ENCODE peak calls at places on chromosomes 3 and 15, in ten cellular contexts. One of them, this sample, is unnamed.

GRCh38 chr15:66008920-66009572 is 139.8 kb downstream of the RAB11A start:
- DNase-seq in SK-N-SH: no peak
- DNase-seq in PC-9: peak; percentile 12
- DNase-seq in PC-3: peak; percentile 71
- DNase-seq in IMR-90: no peak
- DNase-seq in neural progenitor cell: no peak
- DNase-seq in hepatocyte: peak; percentile 78
- DNase-seq in HCT116: peak; percentile 34
- DNase-seq in mammary epithelial cell: peak; percentile 23
- DNase-seq in GM23248: no peak
- DNase-seq in this sample: no peak

GRCh38 chr15:99117563-99118257 is 12.8 kb downstream of the SYNM start:
- DNase-seq in SK-N-SH: no peak
- DNase-seq in PC-9: no peak
- DNase-seq in PC-3: no peak
- DNase-seq in IMR-90: no peak
- DNase-seq in neural progenitor cell: no peak
- DNase-seq in hepatocyte: no peak
- DNase-seq in HCT116: no peak
- DNase-seq in mammary epithelial cell: no peak
- DNase-seq in GM23248: no peak
- DNase-seq in this sample: no peak

GRCh38 chr15:89673162-89673506 is 6.0 kb downstream of the PLIN1 start:
- DNase-seq in SK-N-SH: peak; percentile 81
- DNase-seq in PC-9: no peak
- DNase-seq in PC-3: peak; percentile 30
- DNase-seq in IMR-90: no peak
- DNase-seq in neural progenitor cell: peak; percentile 86
- DNase-seq in hepatocyte: no peak
- DNase-seq in HCT116: peak; percentile 12
- DNase-seq in mammary epithelial cell: no peak
- DNase-seq in GM23248: peak; percentile 38
- DNase-seq in this sample: no peak

GRCh38 chr3:181839915-181840295 is 128.2 kb downstream of the SOX2 start:
- DNase-seq in SK-N-SH: no peak
- DNase-seq in PC-9: no peak
- DNase-seq in PC-3: no peak
- DNase-seq in IMR-90: no peak
- DNase-seq in neural progenitor cell: no peak
- DNase-seq in hepatocyte: no peak
- DNase-seq in HCT116: no peak
- DNase-seq in mammary epithelial cell: no peak
- DNase-seq in GM23248: no peak
- DNase-seq in this sample: peak; percentile 26

GRCh38 chr15:81027200-81027599 is 26.5 kb downstream of the TLNRD1 start:
- DNase-seq in SK-N-SH: no peak
- DNase-seq in PC-9: no peak
- DNase-seq in PC-3: no peak
- DNase-seq in IMR-90: peak; percentile 24
- DNase-seq in neural progenitor cell: no peak
- DNase-seq in hepatocyte: no peak
- DNase-seq in HCT116: no peak
- DNase-seq in mammary epithelial cell: no peak
- DNase-seq in GM23248: peak; percentile 16
- DNase-seq in this sample: no peak

GRCh38 chr3:136818851-136819783 is at the start of gene SLC35G2:
- DNase-seq in SK-N-SH: peak; percentile 87
- DNase-seq in PC-9: peak; percentile 40
- DNase-seq in PC-3: peak; percentile 49
- DNase-seq in IMR-90: peak; percentile 89
- DNase-seq in neural progenitor cell: peak; percentile 81
- DNase-seq in hepatocyte: peak; percentile 48
- DNase-seq in HCT116: no peak
- DNase-seq in mammary epithelial cell: peak; percentile 51
- DNase-seq in GM23248: peak; percentile 91
- DNase-seq in this sample: peak; percentile 82

GRCh38 chr15:31296304-31297220 is 30.1 kb upstream of the KLF13 start:
- DNase-seq in SK-N-SH: peak; percentile 12
- DNase-seq in PC-9: peak; percentile 44
- DNase-seq in PC-3: peak; percentile 90
- DNase-seq in IMR-90: no peak
- DNase-seq in neural progenitor cell: peak; percentile 63
- DNase-seq in hepatocyte: peak; percentile 74
- DNase-seq in HCT116: no peak
- DNase-seq in mammary epithelial cell: peak; percentile 11
- DNase-seq in GM23248: no peak
- DNase-seq in this sample: no peak

GRCh38 chr3:29099775-29100174 is 181.1 kb upstream of the RBMS3 start:
- DNase-seq in SK-N-SH: no peak
- DNase-seq in PC-9: no peak
- DNase-seq in PC-3: no peak
- DNase-seq in IMR-90: peak; percentile 28
- DNase-seq in neural progenitor cell: no peak
- DNase-seq in hepatocyte: no peak
- DNase-seq in HCT116: no peak
- DNase-seq in mammary epithelial cell: no peak
- DNase-seq in GM23248: peak; percentile 5
- DNase-seq in this sample: peak; percentile 3

GRCh38 chr15:64379216-64379960 is 1.9 kb downstream of the PCLAF start:
- DNase-seq in SK-N-SH: no peak
- DNase-seq in PC-9: no peak
- DNase-seq in PC-3: no peak
- DNase-seq in IMR-90: no peak
- DNase-seq in neural progenitor cell: no peak
- DNase-seq in hepatocyte: no peak
- DNase-seq in HCT116: no peak
- DNase-seq in mammary epithelial cell: no peak
- DNase-seq in GM23248: peak; percentile 31
- DNase-seq in this sample: no peak

GRCh38 chr3:143596957-143597642 is 251.2 kb downstream of the SLC9A9 start:
- DNase-seq in SK-N-SH: no peak
- DNase-seq in PC-9: no peak
- DNase-seq in PC-3: no peak
- DNase-seq in IMR-90: no peak
- DNase-seq in neural progenitor cell: peak; percentile 56
- DNase-seq in hepatocyte: no peak
- DNase-seq in HCT116: no peak
- DNase-seq in mammary epithelial cell: no peak
- DNase-seq in GM23248: no peak
- DNase-seq in this sample: no peak

GRCh38 chr15:67833504-67834248 is 6.2 kb downstream of the RNU6-1 start:
- DNase-seq in SK-N-SH: peak; percentile 92
- DNase-seq in PC-9: peak; percentile 44
- DNase-seq in PC-3: peak; percentile 31
- DNase-seq in IMR-90: no peak
- DNase-seq in neural progenitor cell: peak; percentile 90
- DNase-seq in hepatocyte: peak; percentile 69
- DNase-seq in HCT116: no peak
- DNase-seq in mammary epithelial cell: no peak
- DNase-seq in GM23248: peak; percentile 64
- DNase-seq in this sample: no peak

GRCh38 chr15:67834249-67834592 is 5.6 kb downstream of the RNU6-1 start:
- DNase-seq in SK-N-SH: no peak
- DNase-seq in PC-9: no peak
- DNase-seq in PC-3: peak; percentile 27
- DNase-seq in IMR-90: no peak
- DNase-seq in neural progenitor cell: no peak
- DNase-seq in hepatocyte: no peak
- DNase-seq in HCT116: no peak
- DNase-seq in mammary epithelial cell: no peak
- DNase-seq in GM23248: no peak
- DNase-seq in this sample: no peak

GRCh38 chr15:67836134-67836455 is 3.8 kb downstream of the RNU6-1 start:
- DNase-seq in SK-N-SH: no peak
- DNase-seq in PC-9: no peak
- DNase-seq in PC-3: no peak
- DNase-seq in IMR-90: no peak
- DNase-seq in neural progenitor cell: peak; percentile 48
- DNase-seq in hepatocyte: no peak
- DNase-seq in HCT116: no peak
- DNase-seq in mammary epithelial cell: no peak
- DNase-seq in GM23248: peak; percentile 50
- DNase-seq in this sample: no peak

GRCh38 chr15:67835349-67836133 is 4.3 kb downstream of the RNU6-1 start:
- DNase-seq in SK-N-SH: no peak
- DNase-seq in PC-9: no peak
- DNase-seq in PC-3: no peak
- DNase-seq in IMR-90: no peak
- DNase-seq in neural progenitor cell: peak; percentile 72
- DNase-seq in hepatocyte: no peak
- DNase-seq in HCT116: no peak
- DNase-seq in mammary epithelial cell: no peak
- DNase-seq in GM23248: no peak
- DNase-seq in this sample: no peak

GRCh38 chr15:67834593-67835348 is 5.1 kb downstream of the RNU6-1 start:
- DNase-seq in SK-N-SH: no peak
- DNase-seq in PC-9: no peak
- DNase-seq in PC-3: no peak
- DNase-seq in IMR-90: no peak
- DNase-seq in neural progenitor cell: peak; percentile 72
- DNase-seq in hepatocyte: no peak
- DNase-seq in HCT116: no peak
- DNase-seq in mammary epithelial cell: no peak
- DNase-seq in GM23248: no peak
- DNase-seq in this sample: no peak
- H3K4me3 ChIP-seq in SK-N-SH: no peak overlapping the region
- H3K4me3 ChIP-seq in PC-9: no peak overlapping the region
- H3K4me3 ChIP-seq in PC-3: peak overlapping the region; percentile 61
- H3K4me3 ChIP-seq in IMR-90: no peak overlapping the region
- H3K4me3 ChIP-seq in neural progenitor cell: peak overlapping the region; percentile 56
- H3K4me3 ChIP-seq in hepatocyte: peak overlapping the region; percentile 0
- H3K4me3 ChIP-seq in HCT116: no peak overlapping the region
- H3K4me3 ChIP-seq in mammary epithelial cell: peak overlapping the region; percentile 0
- H3K4me3 ChIP-seq in GM23248: peak overlapping the region; percentile 31
- H3K4me3 ChIP-seq in this sample: peak overlapping the region; percentile 16

GRCh38 chr3:52535411-52536111 is 844 bp upstream of the UQCC5 start:
- DNase-seq in SK-N-SH: no peak
- DNase-seq in PC-9: no peak
- DNase-seq in PC-3: no peak
- DNase-seq in IMR-90: no peak
- DNase-seq in neural progenitor cell: no peak
- DNase-seq in hepatocyte: no peak
- DNase-seq in HCT116: no peak
- DNase-seq in mammary epithelial cell: no peak
- DNase-seq in GM23248: no peak
- DNase-seq in this sample: no peak
- H4K20me1 ChIP-seq in SK-N-SH: peaks cover 47% of the 10 kb centered on the region
- H4K20me1 ChIP-seq in PC-9: peaks cover 5% of the 10 kb centered on the region
- H4K20me1 ChIP-seq in PC-3: peaks cover 26% of the 10 kb centered on the region
- H4K20me1 ChIP-seq in IMR-90: peaks cover 46% of the 10 kb centered on the region
- H4K20me1 ChIP-seq in neural progenitor cell: peaks cover 54% of the 10 kb centered on the region
- H4K20me1 ChIP-seq in hepatocyte: peaks cover 27% of the 10 kb centered on the region
- H4K20me1 ChIP-seq in HCT116: no peaks in the 10 kb centered on the region
- H4K20me1 ChIP-seq in mammary epithelial cell: no peaks in the 10 kb centered on the region
- H4K20me1 ChIP-seq in GM23248: no peaks in the 10 kb centered on the region
- H4K20me1 ChIP-seq in this sample: no peaks in the 10 kb centered on the region

GRCh38 chr15:33311312-33311971 is 675 bp downstream of the RYR3 start:
- DNase-seq in SK-N-SH: peak; percentile 56
- DNase-seq in PC-9: no peak
- DNase-seq in PC-3: no peak
- DNase-seq in IMR-90: no peak
- DNase-seq in neural progenitor cell: peak; percentile 67
- DNase-seq in hepatocyte: no peak
- DNase-seq in HCT116: no peak
- DNase-seq in mammary epithelial cell: no peak
- DNase-seq in GM23248: peak; percentile 2
- DNase-seq in this sample: no peak
- H3K4me3 ChIP-seq in SK-N-SH: peak overlapping the region; percentile 36
- H3K4me3 ChIP-seq in PC-9: no peak overlapping the region
- H3K4me3 ChIP-seq in PC-3: no peak overlapping the region
- H3K4me3 ChIP-seq in IMR-90: no peak overlapping the region
- H3K4me3 ChIP-seq in neural progenitor cell: peak overlapping the region; percentile 62
- H3K4me3 ChIP-seq in hepatocyte: peak overlapping the region; percentile 26
- H3K4me3 ChIP-seq in HCT116: no peak overlapping the region
- H3K4me3 ChIP-seq in mammary epithelial cell: peak overlapping the region; percentile 39
- H3K4me3 ChIP-seq in GM23248: no peak overlapping the region
- H3K4me3 ChIP-seq in this sample: no peak overlapping the region

GRCh38 chr3:57583544-57583943 is 13.6 kb downstream of the ARF4 start:
- DNase-seq in SK-N-SH: no peak
- DNase-seq in PC-9: no peak
- DNase-seq in PC-3: peak; percentile 55
- DNase-seq in IMR-90: no peak
- DNase-seq in neural progenitor cell: no peak
- DNase-seq in hepatocyte: peak; percentile 10
- DNase-seq in HCT116: no peak
- DNase-seq in mammary epithelial cell: no peak
- DNase-seq in GM23248: no peak
- DNase-seq in this sample: no peak

GRCh38 chr3:57582470-57583168 is 14.5 kb downstream of the ARF4 start:
- DNase-seq in SK-N-SH: peak; percentile 10
- DNase-seq in PC-9: peak; percentile 88
- DNase-seq in PC-3: peak; percentile 83
- DNase-seq in IMR-90: no peak
- DNase-seq in neural progenitor cell: no peak
- DNase-seq in hepatocyte: peak; percentile 16
- DNase-seq in HCT116: peak; percentile 24
- DNase-seq in mammary epithelial cell: peak; percentile 79
- DNase-seq in GM23248: no peak
- DNase-seq in this sample: no peak

GRCh38 chr3:57592306-57592705 is 4.8 kb downstream of the ARF4 start:
- DNase-seq in SK-N-SH: no peak
- DNase-seq in PC-9: no peak
- DNase-seq in PC-3: no peak
- DNase-seq in IMR-90: no peak
- DNase-seq in neural progenitor cell: no peak
- DNase-seq in hepatocyte: no peak
- DNase-seq in HCT116: no peak
- DNase-seq in mammary epithelial cell: no peak
- DNase-seq in GM23248: peak; percentile 27
- DNase-seq in this sample: no peak

GRCh38 chr3:57587946-57588345 is 9.2 kb downstream of the ARF4 start:
- DNase-seq in SK-N-SH: no peak
- DNase-seq in PC-9: no peak
- DNase-seq in PC-3: no peak
- DNase-seq in IMR-90: no peak
- DNase-seq in neural progenitor cell: no peak
- DNase-seq in hepatocyte: no peak
- DNase-seq in HCT116: no peak
- DNase-seq in mammary epithelial cell: no peak
- DNase-seq in GM23248: no peak
- DNase-seq in this sample: no peak

DNA sequence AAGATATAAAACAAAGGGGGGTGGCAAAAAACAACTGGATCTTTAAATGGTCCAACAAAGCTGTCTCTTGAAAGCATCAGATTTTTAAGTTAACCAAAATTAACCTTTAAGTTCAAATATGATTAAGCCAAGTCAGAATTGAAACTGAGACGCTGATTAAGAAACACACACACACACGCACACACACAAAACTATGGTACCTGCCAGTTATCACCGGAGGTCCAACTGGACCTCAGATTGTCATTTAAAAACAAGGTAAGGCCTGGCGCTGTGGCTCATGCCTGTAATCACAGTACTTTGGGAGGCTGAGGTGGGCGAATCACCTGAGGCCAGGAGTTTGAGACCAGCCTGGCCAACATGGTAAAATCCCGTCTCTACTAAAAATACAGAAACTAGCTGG is 10.4 kb downstream of the ARF4 start:
- DNase-seq in SK-N-SH: no peak
- DNase-seq in PC-9: no peak
- DNase-seq in PC-3: no peak
- DNase-seq in IMR-90: no peak
- DNase-seq in neural progenitor cell: no peak
- DNase-seq in hepatocyte: no peak
- DNase-seq in HCT116: no peak
- DNase-seq in mammary epithelial cell: no peak
- DNase-seq in GM23248: no peak
- DNase-seq in this sample: no peak
- H4K20me1 ChIP-seq in SK-N-SH: peaks cover 100% of the 10 kb centered on the region
- H4K20me1 ChIP-seq in PC-9: peaks cover 80% of the 10 kb centered on the region
- H4K20me1 ChIP-seq in PC-3: peaks cover 57% of the 10 kb centered on the region
- H4K20me1 ChIP-seq in IMR-90: peaks cover 99% of the 10 kb centered on the region
- H4K20me1 ChIP-seq in neural progenitor cell: peaks cover 71% of the 10 kb centered on the region
- H4K20me1 ChIP-seq in hepatocyte: peaks cover 100% of the 10 kb centered on the region
- H4K20me1 ChIP-seq in HCT116: peaks cover 7% of the 10 kb centered on the region
- H4K20me1 ChIP-seq in mammary epithelial cell: peaks cover 2% of the 10 kb centered on the region
- H4K20me1 ChIP-seq in GM23248: peaks cover 56% of the 10 kb centered on the region
- H4K20me1 ChIP-seq in this sample: peaks cover 12% of the 10 kb centered on the region

This sample was measured in fibroblast of lung.